ENCODE peak calls at places on chromosomes 2 and 18, in five cellular contexts. T is lower leg skin, M is pancreas, U is AG04450, Y is left ventricle myocardium inferior. B is an unnamed sample.

GRCh38 chr18:23141022-23141999 is 6.0 kb downstream of the CABLES1 start:
- DNase-seq in U (no peak), T (peak), Y (peak), M (no peak), B (peak)

GRCh38 chr2:71821856-71822255 is 325.8 kb downstream of the CYP26B1 start:
- DNase-seq in U (no peak), Y (no peak), M (no peak), T (no peak), B (no peak)

GRCh38 chr2:120204022-120204405 is 19.2 kb downstream of the TMEM185B start:
- DNase-seq in U (no peak), T (no peak), M (peak), Y (no peak), B (no peak)

GRCh38 chr18:13823707-13824395 is at the start of gene MC5R:
- DNase-seq in U (no peak), Y (peak), T (peak), M (no peak), B (peak)

GRCh38 chr18:47932170-47932569 is 1.7 kb upstream of the SMAD2 start:
- DNase-seq in T (no peak), M (no peak), Y (no peak), U (no peak), B (no peak)

GRCh38 chr2:57720728-57721627 is 325.6 kb upstream of the VRK2 start:
- DNase-seq in U (peak), Y (no peak), M (no peak), T (no peak), B (no peak)

GRCh38 chr2:197915548-197916265 is 111.3 kb downstream of the PLCL1 start:
- DNase-seq in Y (no peak), T (no peak), U (peak), M (no peak), B (no peak)

GRCh38 chr18:48072428-48073204 is 142.2 kb upstream of the SMAD2 start:
- DNase-seq in M (no peak), Y (no peak), U (no peak), T (no peak), B (no peak)

GRCh38 chr18:23689031-23689615 is at the start of gene LAMA3:
- DNase-seq in Y (peak), T (peak), U (no peak), M (peak), B (peak)

GRCh38 chr2:102664439-102665042 is 45.2 kb downstream of the SLC9A2 start:
- DNase-seq in Y (no peak), T (no peak), U (no peak), M (no peak), B (no peak)

GRCh38 chr2:240602266-240603050 is 15.9 kb downstream of the CAPN10 start:
- DNase-seq in T (peak), Y (no peak), M (peak), U (no peak), B (peak)

GRCh38 chr2:11677146-11678055 is 7.4 kb upstream of the NTSR2 start:
- DNase-seq in Y (peak), T (peak), M (peak), U (no peak), B (no peak)

GRCh38 chr2:178190938-178191910 is 3.1 kb upstream of the OSBPL6 start:
- DNase-seq in Y (no peak), T (no peak), U (no peak), M (no peak), B (no peak)

GRCh38 chr2:159046966-159047365 is 78.5 kb downstream of the TANC1 start:
- DNase-seq in Y (no peak), T (no peak), M (no peak), U (no peak), B (no peak)

GRCh38 chr2:65937379-65938160 is 497.4 kb upstream of the MEIS1 start:
- DNase-seq in T (no peak), M (no peak), Y (no peak), U (no peak), B (no peak)

GRCh38 chr2:156982615-156983014 is 274.9 kb upstream of the GALNT5 start:
- DNase-seq in Y (no peak), U (no peak), T (no peak), M (no peak), B (no peak)

GRCh38 chr2:56806924-56807323 is 623.1 kb downstream of the CCDC85A start:
- DNase-seq in T (no peak), U (no peak), Y (no peak), M (no peak), B (no peak)

GRCh38 chr18:45775726-45776125 is 49.7 kb upstream of the SIGLEC15 start:
- DNase-seq in T (no peak), Y (no peak), M (no peak), U (no peak), B (no peak)

GRCh38 chr18:58991127-58991798 is 126.6 kb downstream of the ZNF532 start:
- DNase-seq in U (no peak), T (no peak), M (no peak), Y (no peak), B (no peak)

GRCh38 chr2:7992612-7993596 is 689.0 kb upstream of the ID2 start:
- DNase-seq in T (no peak), U (no peak), Y (no peak), M (no peak), B (no peak)

GRCh38 chr2:138078153-138078552 is 113.9 kb downstream of the HNMT start:
- DNase-seq in M (no peak), T (no peak), U (no peak), Y (no peak), B (no peak)

GRCh38 chr2:239473211-239473805 is 72.5 kb upstream of the HDAC4 start:
- DNase-seq in U (no peak), M (no peak), Y (no peak), T (peak), B (no peak)

GRCh38 chr2:95069465-95069864 is 44.0 kb downstream of the MAL start:
- DNase-seq in M (no peak), T (peak), U (no peak), Y (no peak), B (no peak)

GRCh38 chr2:78351208-78351607 is 674.3 kb upstream of the REG3G start:
- DNase-seq in U (no peak), T (no peak), M (no peak), Y (no peak), B (no peak)
- TF ChIP-seq CTCF in U (no peak), T (no peak), M (no peak), Y (no peak), B (no peak)

GRCh38 chr2:24337958-24338357 is 22.4 kb downstream of the ITSN2 start:
- DNase-seq in Y (no peak), T (no peak), M (no peak), U (no peak), B (no peak)
- TF ChIP-seq CTCF in Y (no peak), T (no peak), M (no peak), U (peak), B (no peak)

DNA sequence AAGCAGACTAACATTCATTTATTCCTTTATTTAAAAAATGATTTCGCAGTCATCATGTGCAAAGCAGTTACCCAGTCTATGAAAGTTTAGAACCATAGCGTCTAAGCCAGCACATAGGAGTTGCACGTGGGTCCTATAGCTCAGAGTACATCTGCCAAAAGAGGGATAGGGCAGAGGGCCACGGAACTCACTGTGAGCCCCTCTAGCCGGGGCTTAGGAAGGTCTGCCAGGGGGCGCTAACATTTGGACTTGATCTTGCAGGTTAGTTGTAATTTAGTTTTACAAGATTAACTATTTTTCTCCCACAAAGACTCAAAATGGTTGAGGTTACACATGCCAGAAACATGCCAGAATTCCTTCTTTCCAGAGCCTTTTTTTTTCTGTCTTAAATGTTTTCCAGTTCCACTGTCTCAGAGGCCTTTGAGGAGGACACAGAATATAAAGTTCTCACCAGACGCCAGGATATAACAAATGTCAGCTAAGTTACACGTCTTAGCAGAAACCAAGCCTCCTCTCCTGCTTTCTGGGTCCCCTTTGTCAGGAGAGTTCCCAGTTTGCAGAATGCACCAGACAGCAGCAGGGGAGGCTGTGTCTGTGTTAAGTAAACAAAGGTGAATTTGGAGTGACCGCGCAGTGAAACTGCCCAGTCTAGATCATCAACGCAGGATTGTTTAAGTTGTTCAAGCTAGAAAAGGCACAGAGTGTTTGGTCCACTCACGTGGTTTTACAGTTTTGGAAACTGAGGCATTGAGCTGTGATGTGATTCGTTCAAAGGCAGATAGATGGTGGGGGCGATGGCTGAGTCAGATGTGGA is 292.0 kb downstream of the PRKCE start:
- DNase-seq in M (no peak), U (no peak), T (no peak), Y (no peak), B (no peak)
- TF ChIP-seq CTCF in M (no peak), U (no peak), T (no peak), Y (no peak), B (no peak)

DNA sequence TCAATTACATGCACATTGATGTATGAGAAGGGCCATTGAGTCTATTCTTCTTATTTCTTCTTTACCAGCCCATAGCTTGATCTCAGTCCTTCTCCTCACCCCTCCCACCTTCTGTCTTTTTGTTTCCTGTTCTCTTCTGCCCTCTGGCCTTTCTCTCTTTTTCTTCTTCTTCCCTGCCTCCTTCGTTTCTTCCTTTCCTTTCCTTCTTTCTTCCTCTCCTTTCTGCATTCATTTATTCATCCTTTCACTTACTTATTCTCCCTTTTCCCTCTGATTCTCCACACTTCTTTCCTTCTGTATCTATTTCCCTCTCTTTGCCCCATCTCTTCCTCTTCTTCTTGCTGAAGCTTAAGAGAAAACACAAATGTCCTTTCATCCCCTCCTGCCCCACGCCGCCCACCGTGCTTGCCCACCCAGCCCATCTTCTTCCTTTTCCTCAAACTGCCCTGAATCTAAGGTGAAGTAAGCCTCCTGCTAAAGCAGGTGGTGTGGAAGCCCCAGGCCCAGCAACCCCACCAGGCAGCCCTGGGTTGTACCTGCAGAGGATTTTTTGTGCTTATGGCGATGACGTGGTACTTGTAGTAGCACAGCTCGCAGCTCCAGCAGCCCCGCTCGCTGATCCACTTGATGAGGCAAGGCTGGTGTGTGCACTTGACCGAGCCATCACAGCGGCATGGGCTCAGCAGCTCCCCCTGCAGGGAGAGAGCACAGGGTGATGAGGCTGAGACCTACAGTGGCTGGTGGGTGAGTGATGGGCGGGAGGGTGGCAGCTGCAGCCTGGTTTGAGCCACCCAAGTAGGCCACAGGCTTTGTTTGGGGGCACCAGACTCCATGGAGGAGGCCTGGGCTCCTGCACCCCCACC is 89.0 kb downstream of the MARCHF4 start:
- DNase-seq in Y (no peak), M (no peak), T (no peak), U (no peak), B (no peak)
- TF ChIP-seq CTCF in Y (no peak), M (no peak), T (no peak), U (peak), B (no peak)